ENCODE peak calls at places on chromosomes 7 and 10, in six cellular contexts. One of them, this sample, is unnamed.

GRCh38 chr10:102918817-102919236 is 733 bp downstream of the CNNM2 start:
- DNase-seq in lower lobe of right lung: no peak
- DNase-seq in cardiac muscle cell: no peak
- DNase-seq in uterus: peak; percentile 28
- DNase-seq in Peyer's patch: peak; percentile 54
- DNase-seq in prostate gland: no peak
- DNase-seq in this sample: peak; percentile 82

GRCh38 chr7:132581431-132581830 is 5.2 kb upstream of the PLXNA4 start:
- DNase-seq in Peyer's patch: no peak
- DNase-seq in cardiac muscle cell: no peak
- DNase-seq in lower lobe of right lung: no peak
- DNase-seq in prostate gland: no peak
- DNase-seq in uterus: no peak
- DNase-seq in this sample: no peak

GRCh38 chr10:67175354-67175753 is 249.5 kb downstream of the LRRTM3 start:
- DNase-seq in uterus: no peak
- DNase-seq in prostate gland: no peak
- DNase-seq in lower lobe of right lung: no peak
- DNase-seq in cardiac muscle cell: no peak
- DNase-seq in Peyer's patch: no peak
- DNase-seq in this sample: no peak

GRCh38 chr10:42979730-42980467 is 97.0 kb upstream of the RET start:
- DNase-seq in cardiac muscle cell: no peak
- DNase-seq in Peyer's patch: peak; percentile 28
- DNase-seq in prostate gland: no peak
- DNase-seq in uterus: peak; percentile 4
- DNase-seq in lower lobe of right lung: no peak
- DNase-seq in this sample: peak; percentile 68

GRCh38 chr10:47420305-47421056 is 36.4 kb upstream of the ZNF488 start:
- DNase-seq in lower lobe of right lung: no peak
- DNase-seq in prostate gland: no peak
- DNase-seq in uterus: no peak
- DNase-seq in cardiac muscle cell: no peak
- DNase-seq in Peyer's patch: no peak
- DNase-seq in this sample: peak; percentile 61

GRCh38 chr10:17256026-17256425 is 28.0 kb downstream of the VIM start:
- DNase-seq in Peyer's patch: no peak
- DNase-seq in uterus: no peak
- DNase-seq in lower lobe of right lung: no peak
- DNase-seq in prostate gland: no peak
- DNase-seq in cardiac muscle cell: peak; percentile 44
- DNase-seq in this sample: no peak

GRCh38 chr10:3473271-3473670 is 300.7 kb upstream of the PITRM1 start:
- DNase-seq in uterus: no peak
- DNase-seq in Peyer's patch: peak; percentile 49
- DNase-seq in prostate gland: no peak
- DNase-seq in lower lobe of right lung: peak; percentile 66
- DNase-seq in cardiac muscle cell: no peak
- DNase-seq in this sample: no peak

GRCh38 chr10:3482200-3482993 is 302.6 kb downstream of the KLF6 start:
- DNase-seq in Peyer's patch: peak; percentile 70
- DNase-seq in lower lobe of right lung: no peak
- DNase-seq in cardiac muscle cell: peak; percentile 91
- DNase-seq in prostate gland: peak; percentile 91
- DNase-seq in uterus: peak; percentile 61
- DNase-seq in this sample: no peak

GRCh38 chr10:97228775-97229157 is 43.0 kb upstream of the SLIT1 start:
- DNase-seq in lower lobe of right lung: no peak
- DNase-seq in prostate gland: no peak
- DNase-seq in uterus: no peak
- DNase-seq in Peyer's patch: no peak
- DNase-seq in cardiac muscle cell: no peak
- DNase-seq in this sample: no peak

GRCh38 chr7:6164491-6164890 is 107.9 kb downstream of the CYTH3 start:
- DNase-seq in cardiac muscle cell: no peak
- DNase-seq in uterus: no peak
- DNase-seq in Peyer's patch: no peak
- DNase-seq in prostate gland: no peak
- DNase-seq in lower lobe of right lung: no peak
- DNase-seq in this sample: no peak

GRCh38 chr10:91194497-91195179 is 25.8 kb upstream of the PCGF5 start:
- DNase-seq in lower lobe of right lung: no peak
- DNase-seq in Peyer's patch: no peak
- DNase-seq in cardiac muscle cell: peak; percentile 48
- DNase-seq in uterus: no peak
- DNase-seq in prostate gland: no peak
- DNase-seq in this sample: no peak

GRCh38 chr7:100719523-100720319 is 547 bp upstream of the EPO start:
- DNase-seq in uterus: no peak
- DNase-seq in lower lobe of right lung: no peak
- DNase-seq in Peyer's patch: no peak
- DNase-seq in cardiac muscle cell: peak; percentile 38
- DNase-seq in prostate gland: no peak
- DNase-seq in this sample: no peak

GRCh38 chr7:132650498-132650897 is 74.2 kb upstream of the PLXNA4 start:
- DNase-seq in lower lobe of right lung: no peak
- DNase-seq in cardiac muscle cell: peak; percentile 80
- DNase-seq in prostate gland: no peak
- DNase-seq in Peyer's patch: no peak
- DNase-seq in uterus: no peak
- DNase-seq in this sample: no peak

GRCh38 chr10:103982639-103983038 is 15.7 kb downstream of the SLK start:
- DNase-seq in cardiac muscle cell: no peak
- DNase-seq in uterus: no peak
- DNase-seq in lower lobe of right lung: no peak
- DNase-seq in prostate gland: no peak
- DNase-seq in Peyer's patch: no peak
- DNase-seq in this sample: no peak

GRCh38 chr7:84613411-84613810 is 418.8 kb upstream of the SEMA3A start:
- DNase-seq in cardiac muscle cell: no peak
- DNase-seq in prostate gland: no peak
- DNase-seq in Peyer's patch: no peak
- DNase-seq in lower lobe of right lung: no peak
- DNase-seq in uterus: no peak
- DNase-seq in this sample: no peak

GRCh38 chr7:155208681-155209477 is 88.8 kb upstream of the INSIG1 start:
- DNase-seq in lower lobe of right lung: no peak
- DNase-seq in prostate gland: no peak
- DNase-seq in cardiac muscle cell: peak; percentile 33
- DNase-seq in uterus: no peak
- DNase-seq in Peyer's patch: no peak
- DNase-seq in this sample: no peak

GRCh38 chr7:81956520-81956919 is 186.7 kb upstream of the HGF start:
- DNase-seq in lower lobe of right lung: no peak
- DNase-seq in uterus: no peak
- DNase-seq in cardiac muscle cell: peak; percentile 88
- DNase-seq in prostate gland: no peak
- DNase-seq in Peyer's patch: no peak
- DNase-seq in this sample: no peak

GRCh38 chr10:45514283-45515270 is 140.6 kb downstream of the ALOX5 start:
- DNase-seq in Peyer's patch: no peak
- DNase-seq in lower lobe of right lung: no peak
- DNase-seq in cardiac muscle cell: no peak
- DNase-seq in uterus: no peak
- DNase-seq in prostate gland: peak; percentile 51
- DNase-seq in this sample: no peak

GRCh38 chr7:73622527-73622908 is 1.8 kb downstream of the MLXIPL start:
- DNase-seq in lower lobe of right lung: no peak
- DNase-seq in Peyer's patch: no peak
- DNase-seq in cardiac muscle cell: no peak
- DNase-seq in uterus: no peak
- DNase-seq in prostate gland: no peak
- DNase-seq in this sample: no peak

GRCh38 chr7:73623798-73624668 is at the start of gene MLXIPL:
- DNase-seq in Peyer's patch: peak; percentile 93
- DNase-seq in uterus: peak; percentile 31
- DNase-seq in cardiac muscle cell: peak; percentile 53
- DNase-seq in lower lobe of right lung: peak; percentile 93
- DNase-seq in prostate gland: peak; percentile 87
- DNase-seq in this sample: peak; percentile 93

GRCh38 chr7:73618538-73618937 is 5.8 kb downstream of the MLXIPL start:
- DNase-seq in Peyer's patch: no peak
- DNase-seq in lower lobe of right lung: no peak
- DNase-seq in prostate gland: no peak
- DNase-seq in cardiac muscle cell: no peak
- DNase-seq in uterus: no peak
- DNase-seq in this sample: no peak

GRCh38 chr7:73622909-73623797 is 1.2 kb downstream of the MLXIPL start:
- DNase-seq in cardiac muscle cell: peak; percentile 62
- DNase-seq in Peyer's patch: peak; percentile 72
- DNase-seq in uterus: peak; percentile 37
- DNase-seq in prostate gland: no peak
- DNase-seq in lower lobe of right lung: peak; percentile 55
- DNase-seq in this sample: no peak

GRCh38 chr7:73621168-73622063 is 2.9 kb downstream of the MLXIPL start:
- DNase-seq in Peyer's patch: no peak
- DNase-seq in prostate gland: no peak
- DNase-seq in lower lobe of right lung: no peak
- DNase-seq in cardiac muscle cell: no peak
- DNase-seq in uterus: no peak
- DNase-seq in this sample: no peak
- H3K27me3 ChIP-seq in Peyer's patch: no peaks in the 10 kb centered on the region
- H3K27me3 ChIP-seq in prostate gland: no peaks in the 10 kb centered on the region
- H3K27me3 ChIP-seq in lower lobe of right lung: peaks cover 40% of the 10 kb centered on the region
- H3K27me3 ChIP-seq in cardiac muscle cell: peaks cover 40% of the 10 kb centered on the region
- H3K27me3 ChIP-seq in uterus: peaks cover 18% of the 10 kb centered on the region
- H3K27me3 ChIP-seq in this sample: peaks cover 64% of the 10 kb centered on the region

GRCh38 chr10:117556356-117556755 is 13.8 kb downstream of the EMX2 start:
- DNase-seq in lower lobe of right lung: no peak
- DNase-seq in cardiac muscle cell: no peak
- DNase-seq in Peyer's patch: no peak
- DNase-seq in uterus: no peak
- DNase-seq in prostate gland: no peak
- DNase-seq in this sample: no peak

GRCh38 chr10:117554371-117554770 is 11.8 kb downstream of the EMX2 start:
- DNase-seq in Peyer's patch: no peak
- DNase-seq in cardiac muscle cell: no peak
- DNase-seq in uterus: no peak
- DNase-seq in prostate gland: no peak
- DNase-seq in lower lobe of right lung: no peak
- DNase-seq in this sample: no peak

GRCh38 chr10:117555017-117555416 is 12.5 kb downstream of the EMX2 start:
- DNase-seq in uterus: no peak
- DNase-seq in cardiac muscle cell: no peak
- DNase-seq in prostate gland: no peak
- DNase-seq in Peyer's patch: no peak
- DNase-seq in lower lobe of right lung: no peak
- DNase-seq in this sample: no peak

GRCh38 chr10:117553815-117554172 is 11.2 kb downstream of the EMX2 start:
- DNase-seq in prostate gland: no peak
- DNase-seq in uterus: no peak
- DNase-seq in lower lobe of right lung: no peak
- DNase-seq in Peyer's patch: no peak
- DNase-seq in cardiac muscle cell: no peak
- DNase-seq in this sample: no peak

GRCh38 chr10:117555863-117556262 is 13.3 kb downstream of the EMX2 start:
- DNase-seq in cardiac muscle cell: no peak
- DNase-seq in lower lobe of right lung: no peak
- DNase-seq in prostate gland: no peak
- DNase-seq in Peyer's patch: no peak
- DNase-seq in uterus: no peak
- DNase-seq in this sample: no peak
- H3K27me3 ChIP-seq in cardiac muscle cell: peaks cover 97% of the 10 kb centered on the region
- H3K27me3 ChIP-seq in lower lobe of right lung: peaks cover 76% of the 10 kb centered on the region
- H3K27me3 ChIP-seq in prostate gland: peaks cover 28% of the 10 kb centered on the region
- H3K27me3 ChIP-seq in Peyer's patch: peaks cover 42% of the 10 kb centered on the region
- H3K27me3 ChIP-seq in uterus: no peaks in the 10 kb centered on the region
- H3K27me3 ChIP-seq in this sample: peaks cover 91% of the 10 kb centered on the region

GRCh38 chr7:22219739-22220493 is 137.0 kb downstream of the RAPGEF5 start:
- DNase-seq in lower lobe of right lung: no peak
- DNase-seq in uterus: no peak
- DNase-seq in prostate gland: no peak
- DNase-seq in cardiac muscle cell: peak; percentile 68
- DNase-seq in Peyer's patch: no peak
- DNase-seq in this sample: no peak

GRCh38 chr7:22216832-22217475 is 140.0 kb downstream of the RAPGEF5 start:
- DNase-seq in lower lobe of right lung: no peak
- DNase-seq in Peyer's patch: no peak
- DNase-seq in prostate gland: no peak
- DNase-seq in uterus: no peak
- DNase-seq in cardiac muscle cell: no peak
- DNase-seq in this sample: no peak

GRCh38 chr7:22219036-22219435 is 137.9 kb downstream of the RAPGEF5 start:
- DNase-seq in prostate gland: no peak
- DNase-seq in cardiac muscle cell: peak; percentile 44
- DNase-seq in lower lobe of right lung: no peak
- DNase-seq in uterus: no peak
- DNase-seq in Peyer's patch: no peak
- DNase-seq in this sample: no peak

GRCh38 chr7:22214000-22214399 is 143.0 kb downstream of the RAPGEF5 start:
- DNase-seq in prostate gland: no peak
- DNase-seq in lower lobe of right lung: no peak
- DNase-seq in cardiac muscle cell: peak; percentile 36
- DNase-seq in Peyer's patch: no peak
- DNase-seq in uterus: no peak
- DNase-seq in this sample: no peak

GRCh38 chr7:22216309-22216708 is 140.6 kb downstream of the RAPGEF5 start:
- DNase-seq in prostate gland: no peak
- DNase-seq in lower lobe of right lung: no peak
- DNase-seq in Peyer's patch: peak; percentile 52
- DNase-seq in cardiac muscle cell: no peak
- DNase-seq in uterus: no peak
- DNase-seq in this sample: no peak
- H3K27me3 ChIP-seq in prostate gland: no peaks in the 10 kb centered on the region
- H3K27me3 ChIP-seq in lower lobe of right lung: no peaks in the 10 kb centered on the region
- H3K27me3 ChIP-seq in Peyer's patch: no peaks in the 10 kb centered on the region
- H3K27me3 ChIP-seq in cardiac muscle cell: peaks cover 3% of the 10 kb centered on the region
- H3K27me3 ChIP-seq in uterus: no peaks in the 10 kb centered on the region
- H3K27me3 ChIP-seq in this sample: no peaks in the 10 kb centered on the region

DNA sequence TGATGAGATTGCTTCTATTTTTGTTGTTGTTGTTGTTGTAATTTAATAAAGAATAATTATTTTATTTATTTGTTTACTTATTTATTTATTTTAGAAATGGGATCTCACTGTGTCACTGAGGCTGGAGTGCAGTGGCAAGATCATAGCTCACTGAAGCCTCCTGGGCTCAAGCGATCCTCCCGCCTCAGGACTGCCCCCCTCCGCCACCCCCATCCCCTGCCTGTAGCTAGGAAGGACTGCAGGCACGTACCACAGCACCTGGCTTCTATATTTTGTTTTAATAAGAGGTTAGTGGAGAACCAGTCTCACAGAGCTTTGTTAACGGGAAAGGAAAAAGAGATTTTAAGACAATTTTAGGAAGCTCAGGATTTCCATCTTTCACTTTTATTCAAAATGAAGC is 19.5 kb upstream of the SMC3 start:
- DNase-seq in lower lobe of right lung: no peak
- DNase-seq in uterus: no peak
- DNase-seq in Peyer's patch: no peak
- DNase-seq in prostate gland: no peak
- DNase-seq in cardiac muscle cell: no peak
- DNase-seq in this sample: no peak
- H3K27me3 ChIP-seq in lower lobe of right lung: no peaks in the 10 kb centered on the region
- H3K27me3 ChIP-seq in uterus: no peaks in the 10 kb centered on the region
- H3K27me3 ChIP-seq in Peyer's patch: no peaks in the 10 kb centered on the region
- H3K27me3 ChIP-seq in prostate gland: no peaks in the 10 kb centered on the region
- H3K27me3 ChIP-seq in cardiac muscle cell: no peaks in the 10 kb centered on the region
- H3K27me3 ChIP-seq in this sample: peaks cover 4% of the 10 kb centered on the region

This sample was measured in left lung.